ENCODE peak calls at places on chromosomes 3 and 15, in five cellular contexts. U, N, F, Z and K are unnamed samples.
A peak's percentile ranks its signal among the peaks of the same experiment; 100 is the strongest.

GRCh38 chr3:177589921-177590336 is 392.6 kb upstream of the TBL1XR1 start:
- DNase-seq in Z (peak; percentile 17), F (no peak), N (no peak), U (no peak), K (peak; percentile 99)

GRCh38 chr3:14237431-14237830 is 58.8 kb downstream of the LSM3 start:
- DNase-seq in N (no peak), F (no peak), U (no peak), Z (no peak), K (no peak)

GRCh38 chr3:133915685-133916639 is 20.3 kb upstream of the RAB6B start:
- DNase-seq in Z (no peak), U (no peak), F (no peak), N (no peak), K (peak; percentile 56)

GRCh38 chr3:126056681-126057546 is 27.0 kb downstream of the SLC41A3 start:
- DNase-seq in N (peak; percentile 72), Z (no peak), U (no peak), F (no peak), K (peak; percentile 55)

GRCh38 chr3:58234516-58234931 is 3.1 kb upstream of the ABHD6 start:
- DNase-seq in U (no peak), Z (no peak), N (no peak), F (no peak), K (peak; percentile 68)

GRCh38 chr3:90007786-90008499 is 900.5 kb downstream of the EPHA3 start:
- DNase-seq in F (no peak), N (no peak), U (no peak), Z (no peak), K (no peak)

GRCh38 chr3:12707425-12707824 is 43.5 kb upstream of the RAF1 start:
- DNase-seq in F (no peak), N (no peak), U (no peak), Z (no peak), K (peak; percentile 68)

GRCh38 chr3:53238051-53238850 is 17.6 kb downstream of the TKT start:
- DNase-seq in N (no peak), U (no peak), F (no peak), Z (no peak), K (peak; percentile 92)

GRCh38 chr15:61100512-61100911 is 128.6 kb downstream of the RORA start:
- DNase-seq in N (no peak), U (no peak), F (no peak), Z (no peak), K (no peak)

GRCh38 chr15:33101036-33101435 is 93.5 kb downstream of the FMN1 start:
- DNase-seq in U (no peak), N (no peak), F (no peak), Z (no peak), K (no peak)

GRCh38 chr3:82676356-82677026 is 915.0 kb upstream of the GBE1 start:
- DNase-seq in N (no peak), U (no peak), Z (no peak), F (no peak), K (peak; percentile 71)

GRCh38 chr15:74243431-74243830 is 7.3 kb downstream of the CCDC33 start:
- DNase-seq in N (no peak), Z (no peak), U (no peak), F (no peak), K (no peak)

GRCh38 chr15:91890614-91891013 is 37.1 kb downstream of the SLCO3A1 start:
- DNase-seq in N (no peak), F (no peak), Z (no peak), U (no peak), K (peak; percentile 95)

GRCh38 chr3:101890716-101891115 is 41.4 kb downstream of the NFKBIZ start:
- DNase-seq in N (no peak), Z (no peak), F (no peak), U (no peak), K (peak; percentile 46)

GRCh38 chr3:23840521-23840920 is 34.8 kb downstream of the UBE2E1 start:
- DNase-seq in U (no peak), N (no peak), Z (no peak), F (no peak), K (no peak)

GRCh38 chr3:50201573-50202315 is 3.3 kb upstream of the SLC38A3 start:
- DNase-seq in F (no peak), U (no peak), N (no peak), Z (no peak), K (no peak)

GRCh38 chr15:89912145-89912673 is 543 bp downstream of the ARPIN start:
- DNase-seq in N (peak; percentile 37), U (peak; percentile 36), Z (peak; percentile 46), F (no peak), K (no peak)

GRCh38 chr15:87672309-87672897 is 584.1 kb downstream of the NTRK3 start:
- DNase-seq in Z (peak; percentile 79), N (no peak), F (no peak), U (no peak), K (peak; percentile 1)

GRCh38 chr3:141331370-141332318 is 36.7 kb upstream of the ZBTB38 start:
- DNase-seq in Z (no peak), U (no peak), F (peak; percentile 33), N (peak; percentile 75), K (peak; percentile 96)